ENCODE peak calls at places on chromosomes 7 and 10, in five cellular contexts. One of them, this sample, is unnamed.

GRCh38 chr7:30430300-30430699 is 48.3 kb downstream of the NOD1 start:
- DNase-seq in nucleus accumbens: no peak
- DNase-seq in activated CD4-positive, alpha-beta T cell treated with anti-CD3 and anti-CD28 coated beads, Interleukin-2, amount 10 ng/mL, durations not matched to agents 7 days and 5 days: no peak
- DNase-seq in bronchial epithelial cell: peak
- DNase-seq in naive thymus-derived CD4-positive, alpha-beta T cell: no peak
- DNase-seq in this sample: no peak

GRCh38 chr10:96368971-96369370 is 10.2 kb upstream of the OPALIN start:
- DNase-seq in nucleus accumbens: no peak
- DNase-seq in activated CD4-positive, alpha-beta T cell treated with anti-CD3 and anti-CD28 coated beads, Interleukin-2, amount 10 ng/mL, durations not matched to agents 7 days and 5 days: no peak
- DNase-seq in bronchial epithelial cell: no peak
- DNase-seq in naive thymus-derived CD4-positive, alpha-beta T cell: no peak
- DNase-seq in this sample: no peak

GRCh38 chr10:21720090-21720489 is 186.1 kb downstream of the MLLT10 start:
- DNase-seq in nucleus accumbens: no peak
- DNase-seq in activated CD4-positive, alpha-beta T cell treated with anti-CD3 and anti-CD28 coated beads, Interleukin-2, amount 10 ng/mL, durations not matched to agents 7 days and 5 days: no peak
- DNase-seq in bronchial epithelial cell: no peak
- DNase-seq in naive thymus-derived CD4-positive, alpha-beta T cell: no peak
- DNase-seq in this sample: no peak

GRCh38 chr7:136267822-136268221 is 290.7 kb upstream of the MTPN start:
- DNase-seq in nucleus accumbens: no peak
- DNase-seq in activated CD4-positive, alpha-beta T cell treated with anti-CD3 and anti-CD28 coated beads, Interleukin-2, amount 10 ng/mL, durations not matched to agents 7 days and 5 days: no peak
- DNase-seq in bronchial epithelial cell: no peak
- DNase-seq in naive thymus-derived CD4-positive, alpha-beta T cell: no peak
- DNase-seq in this sample: no peak

GRCh38 chr7:28407643-28408042 is 4.7 kb upstream of the CREB5 start:
- DNase-seq in nucleus accumbens: no peak
- DNase-seq in activated CD4-positive, alpha-beta T cell treated with anti-CD3 and anti-CD28 coated beads, Interleukin-2, amount 10 ng/mL, durations not matched to agents 7 days and 5 days: no peak
- DNase-seq in bronchial epithelial cell: peak
- DNase-seq in naive thymus-derived CD4-positive, alpha-beta T cell: no peak
- DNase-seq in this sample: no peak

GRCh38 chr7:148615085-148615750 is 24.7 kb downstream of the C7orf33 start:
- DNase-seq in nucleus accumbens: no peak
- DNase-seq in activated CD4-positive, alpha-beta T cell treated with anti-CD3 and anti-CD28 coated beads, Interleukin-2, amount 10 ng/mL, durations not matched to agents 7 days and 5 days: no peak
- DNase-seq in bronchial epithelial cell: no peak
- DNase-seq in naive thymus-derived CD4-positive, alpha-beta T cell: no peak
- DNase-seq in this sample: no peak

GRCh38 chr7:23067271-23067670 is 38.3 kb upstream of the KLHL7 start:
- DNase-seq in nucleus accumbens: no peak
- DNase-seq in activated CD4-positive, alpha-beta T cell treated with anti-CD3 and anti-CD28 coated beads, Interleukin-2, amount 10 ng/mL, durations not matched to agents 7 days and 5 days: no peak
- DNase-seq in bronchial epithelial cell: no peak
- DNase-seq in naive thymus-derived CD4-positive, alpha-beta T cell: no peak
- DNase-seq in this sample: no peak

GRCh38 chr10:110364531-110364937 is 59.8 kb upstream of the SMNDC1 start:
- DNase-seq in nucleus accumbens: no peak
- DNase-seq in activated CD4-positive, alpha-beta T cell treated with anti-CD3 and anti-CD28 coated beads, Interleukin-2, amount 10 ng/mL, durations not matched to agents 7 days and 5 days: no peak
- DNase-seq in bronchial epithelial cell: peak
- DNase-seq in naive thymus-derived CD4-positive, alpha-beta T cell: no peak
- DNase-seq in this sample: no peak

GRCh38 chr10:110505130-110505815 is 7.6 kb downstream of the DUSP5 start:
- DNase-seq in nucleus accumbens: no peak
- DNase-seq in activated CD4-positive, alpha-beta T cell treated with anti-CD3 and anti-CD28 coated beads, Interleukin-2, amount 10 ng/mL, durations not matched to agents 7 days and 5 days: no peak
- DNase-seq in bronchial epithelial cell: no peak
- DNase-seq in naive thymus-derived CD4-positive, alpha-beta T cell: no peak
- DNase-seq in this sample: no peak

GRCh38 chr7:47516386-47516785 is 65.5 kb downstream of the TNS3 start:
- DNase-seq in nucleus accumbens: no peak
- DNase-seq in activated CD4-positive, alpha-beta T cell treated with anti-CD3 and anti-CD28 coated beads, Interleukin-2, amount 10 ng/mL, durations not matched to agents 7 days and 5 days: no peak
- DNase-seq in bronchial epithelial cell: no peak
- DNase-seq in naive thymus-derived CD4-positive, alpha-beta T cell: no peak
- DNase-seq in this sample: no peak

GRCh38 chr10:122463466-122464157 is 2.3 kb downstream of the HTRA1 start:
- DNase-seq in nucleus accumbens: no peak
- DNase-seq in activated CD4-positive, alpha-beta T cell treated with anti-CD3 and anti-CD28 coated beads, Interleukin-2, amount 10 ng/mL, durations not matched to agents 7 days and 5 days: no peak
- DNase-seq in bronchial epithelial cell: no peak
- DNase-seq in naive thymus-derived CD4-positive, alpha-beta T cell: no peak
- DNase-seq in this sample: no peak

GRCh38 chr10:22611425-22612111 is 102.8 kb downstream of the PIP4K2A start:
- DNase-seq in nucleus accumbens: no peak
- DNase-seq in activated CD4-positive, alpha-beta T cell treated with anti-CD3 and anti-CD28 coated beads, Interleukin-2, amount 10 ng/mL, durations not matched to agents 7 days and 5 days: peak
- DNase-seq in bronchial epithelial cell: no peak
- DNase-seq in naive thymus-derived CD4-positive, alpha-beta T cell: peak
- DNase-seq in this sample: peak

GRCh38 chr10:35427543-35427942 is 91.2 kb downstream of the CCNY start:
- DNase-seq in nucleus accumbens: no peak
- DNase-seq in activated CD4-positive, alpha-beta T cell treated with anti-CD3 and anti-CD28 coated beads, Interleukin-2, amount 10 ng/mL, durations not matched to agents 7 days and 5 days: no peak
- DNase-seq in bronchial epithelial cell: no peak
- DNase-seq in naive thymus-derived CD4-positive, alpha-beta T cell: no peak
- DNase-seq in this sample: no peak

GRCh38 chr7:129616530-129616929 is 5.0 kb downstream of the NRF1 start:
- DNase-seq in nucleus accumbens: no peak
- DNase-seq in activated CD4-positive, alpha-beta T cell treated with anti-CD3 and anti-CD28 coated beads, Interleukin-2, amount 10 ng/mL, durations not matched to agents 7 days and 5 days: no peak
- DNase-seq in bronchial epithelial cell: no peak
- DNase-seq in naive thymus-derived CD4-positive, alpha-beta T cell: no peak
- DNase-seq in this sample: no peak

GRCh38 chr7:589781-590575 is 70.3 kb upstream of the PDGFA start:
- DNase-seq in nucleus accumbens: no peak
- DNase-seq in activated CD4-positive, alpha-beta T cell treated with anti-CD3 and anti-CD28 coated beads, Interleukin-2, amount 10 ng/mL, durations not matched to agents 7 days and 5 days: no peak
- DNase-seq in bronchial epithelial cell: no peak
- DNase-seq in naive thymus-derived CD4-positive, alpha-beta T cell: no peak
- DNase-seq in this sample: no peak

GRCh38 chr10:128875955-128876354 is 591.1 kb upstream of the MGMT start:
- DNase-seq in nucleus accumbens: no peak
- DNase-seq in activated CD4-positive, alpha-beta T cell treated with anti-CD3 and anti-CD28 coated beads, Interleukin-2, amount 10 ng/mL, durations not matched to agents 7 days and 5 days: no peak
- DNase-seq in bronchial epithelial cell: no peak
- DNase-seq in naive thymus-derived CD4-positive, alpha-beta T cell: no peak
- DNase-seq in this sample: no peak

GRCh38 chr10:16597656-16598055 is 76.0 kb upstream of the C1QL3 start:
- DNase-seq in nucleus accumbens: no peak
- DNase-seq in activated CD4-positive, alpha-beta T cell treated with anti-CD3 and anti-CD28 coated beads, Interleukin-2, amount 10 ng/mL, durations not matched to agents 7 days and 5 days: no peak
- DNase-seq in bronchial epithelial cell: no peak
- DNase-seq in naive thymus-derived CD4-positive, alpha-beta T cell: no peak
- DNase-seq in this sample: no peak

GRCh38 chr7:71752171-71752935 is 620.4 kb downstream of the GALNT17 start:
- DNase-seq in nucleus accumbens: no peak
- DNase-seq in activated CD4-positive, alpha-beta T cell treated with anti-CD3 and anti-CD28 coated beads, Interleukin-2, amount 10 ng/mL, durations not matched to agents 7 days and 5 days: peak
- DNase-seq in bronchial epithelial cell: no peak
- DNase-seq in naive thymus-derived CD4-positive, alpha-beta T cell: no peak
- DNase-seq in this sample: peak

GRCh38 chr10:70651661-70652060 is 20.6 kb upstream of the ADAMTS14 start:
- DNase-seq in nucleus accumbens: no peak
- DNase-seq in activated CD4-positive, alpha-beta T cell treated with anti-CD3 and anti-CD28 coated beads, Interleukin-2, amount 10 ng/mL, durations not matched to agents 7 days and 5 days: no peak
- DNase-seq in bronchial epithelial cell: peak
- DNase-seq in naive thymus-derived CD4-positive, alpha-beta T cell: no peak
- DNase-seq in this sample: no peak

GRCh38 chr7:150983893-150984368 is 5.8 kb upstream of the KCNH2 start:
- DNase-seq in nucleus accumbens: no peak
- DNase-seq in activated CD4-positive, alpha-beta T cell treated with anti-CD3 and anti-CD28 coated beads, Interleukin-2, amount 10 ng/mL, durations not matched to agents 7 days and 5 days: peak
- DNase-seq in bronchial epithelial cell: peak
- DNase-seq in naive thymus-derived CD4-positive, alpha-beta T cell: peak
- DNase-seq in this sample: peak

GRCh38 chr7:8765374-8765773 is 332.0 kb downstream of the NXPH1 start:
- DNase-seq in nucleus accumbens: no peak
- DNase-seq in activated CD4-positive, alpha-beta T cell treated with anti-CD3 and anti-CD28 coated beads, Interleukin-2, amount 10 ng/mL, durations not matched to agents 7 days and 5 days: no peak
- DNase-seq in bronchial epithelial cell: no peak
- DNase-seq in naive thymus-derived CD4-positive, alpha-beta T cell: no peak
- DNase-seq in this sample: no peak

GRCh38 chr10:73553316-73553715 is 37.8 kb downstream of the USP54 start:
- DNase-seq in nucleus accumbens: peak
- DNase-seq in activated CD4-positive, alpha-beta T cell treated with anti-CD3 and anti-CD28 coated beads, Interleukin-2, amount 10 ng/mL, durations not matched to agents 7 days and 5 days: no peak
- DNase-seq in bronchial epithelial cell: no peak
- DNase-seq in naive thymus-derived CD4-positive, alpha-beta T cell: no peak
- DNase-seq in this sample: no peak

GRCh38 chr10:11631890-11632587 is 20.6 kb upstream of the USP6NL start:
- DNase-seq in nucleus accumbens: no peak
- DNase-seq in activated CD4-positive, alpha-beta T cell treated with anti-CD3 and anti-CD28 coated beads, Interleukin-2, amount 10 ng/mL, durations not matched to agents 7 days and 5 days: peak
- DNase-seq in bronchial epithelial cell: no peak
- DNase-seq in naive thymus-derived CD4-positive, alpha-beta T cell: peak
- DNase-seq in this sample: peak

GRCh38 chr10:28180654-28181053 is 122.2 kb downstream of the MPP7 start:
- DNase-seq in nucleus accumbens: no peak
- DNase-seq in activated CD4-positive, alpha-beta T cell treated with anti-CD3 and anti-CD28 coated beads, Interleukin-2, amount 10 ng/mL, durations not matched to agents 7 days and 5 days: no peak
- DNase-seq in bronchial epithelial cell: peak
- DNase-seq in naive thymus-derived CD4-positive, alpha-beta T cell: no peak
- DNase-seq in this sample: no peak

GRCh38 chr7:151342811-151343210 is 1.2 kb downstream of the NUB1 start:
- DNase-seq in nucleus accumbens: no peak
- DNase-seq in activated CD4-positive, alpha-beta T cell treated with anti-CD3 and anti-CD28 coated beads, Interleukin-2, amount 10 ng/mL, durations not matched to agents 7 days and 5 days: no peak
- DNase-seq in bronchial epithelial cell: no peak
- DNase-seq in naive thymus-derived CD4-positive, alpha-beta T cell: no peak
- DNase-seq in this sample: no peak

GRCh38 chr7:131254211-131254610 is 73.5 kb upstream of the MKLN1 start:
- DNase-seq in nucleus accumbens: no peak
- DNase-seq in activated CD4-positive, alpha-beta T cell treated with anti-CD3 and anti-CD28 coated beads, Interleukin-2, amount 10 ng/mL, durations not matched to agents 7 days and 5 days: no peak
- DNase-seq in bronchial epithelial cell: peak
- DNase-seq in naive thymus-derived CD4-positive, alpha-beta T cell: no peak
- DNase-seq in this sample: no peak

GRCh38 chr7:55173671-55174070 is 154.9 kb downstream of the EGFR start:
- DNase-seq in nucleus accumbens: no peak
- DNase-seq in activated CD4-positive, alpha-beta T cell treated with anti-CD3 and anti-CD28 coated beads, Interleukin-2, amount 10 ng/mL, durations not matched to agents 7 days and 5 days: no peak
- DNase-seq in bronchial epithelial cell: no peak
- DNase-seq in naive thymus-derived CD4-positive, alpha-beta T cell: no peak
- DNase-seq in this sample: no peak

GRCh38 chr10:115844592-115844991 is 428.4 kb downstream of the GFRA1 start:
- DNase-seq in nucleus accumbens: no peak
- DNase-seq in activated CD4-positive, alpha-beta T cell treated with anti-CD3 and anti-CD28 coated beads, Interleukin-2, amount 10 ng/mL, durations not matched to agents 7 days and 5 days: no peak
- DNase-seq in bronchial epithelial cell: no peak
- DNase-seq in naive thymus-derived CD4-positive, alpha-beta T cell: no peak
- DNase-seq in this sample: no peak

GRCh38 chr10:49620841-49621378 is 7.1 kb downstream of the CHAT start:
- DNase-seq in nucleus accumbens: no peak
- DNase-seq in activated CD4-positive, alpha-beta T cell treated with anti-CD3 and anti-CD28 coated beads, Interleukin-2, amount 10 ng/mL, durations not matched to agents 7 days and 5 days: no peak
- DNase-seq in bronchial epithelial cell: no peak
- DNase-seq in naive thymus-derived CD4-positive, alpha-beta T cell: no peak
- DNase-seq in this sample: no peak

GRCh38 chr7:152137476-152138025 is 112.1 kb downstream of the GALNT11 start:
- DNase-seq in nucleus accumbens: no peak
- DNase-seq in activated CD4-positive, alpha-beta T cell treated with anti-CD3 and anti-CD28 coated beads, Interleukin-2, amount 10 ng/mL, durations not matched to agents 7 days and 5 days: no peak
- DNase-seq in bronchial epithelial cell: no peak
- DNase-seq in naive thymus-derived CD4-positive, alpha-beta T cell: no peak
- DNase-seq in this sample: no peak

GRCh38 chr10:22723343-22723779 is 9.0 kb upstream of the PIP4K2A start:
- DNase-seq in nucleus accumbens: no peak
- DNase-seq in activated CD4-positive, alpha-beta T cell treated with anti-CD3 and anti-CD28 coated beads, Interleukin-2, amount 10 ng/mL, durations not matched to agents 7 days and 5 days: no peak
- DNase-seq in bronchial epithelial cell: no peak
- DNase-seq in naive thymus-derived CD4-positive, alpha-beta T cell: no peak
- DNase-seq in this sample: no peak

GRCh38 chr7:3914385-3914784 is 613.3 kb downstream of the SDK1 start:
- DNase-seq in nucleus accumbens: no peak
- DNase-seq in activated CD4-positive, alpha-beta T cell treated with anti-CD3 and anti-CD28 coated beads, Interleukin-2, amount 10 ng/mL, durations not matched to agents 7 days and 5 days: no peak
- DNase-seq in bronchial epithelial cell: peak
- DNase-seq in naive thymus-derived CD4-positive, alpha-beta T cell: no peak
- DNase-seq in this sample: no peak

GRCh38 chr10:89392974-89393373 is 551 bp downstream of the IFIT1 start:
- DNase-seq in nucleus accumbens: no peak
- DNase-seq in activated CD4-positive, alpha-beta T cell treated with anti-CD3 and anti-CD28 coated beads, Interleukin-2, amount 10 ng/mL, durations not matched to agents 7 days and 5 days: peak
- DNase-seq in bronchial epithelial cell: peak
- DNase-seq in naive thymus-derived CD4-positive, alpha-beta T cell: no peak
- DNase-seq in this sample: peak

GRCh38 chr10:116756277-116756676 is 13.9 kb upstream of the HSPA12A start:
- DNase-seq in nucleus accumbens: peak
- DNase-seq in activated CD4-positive, alpha-beta T cell treated with anti-CD3 and anti-CD28 coated beads, Interleukin-2, amount 10 ng/mL, durations not matched to agents 7 days and 5 days: no peak
- DNase-seq in bronchial epithelial cell: no peak
- DNase-seq in naive thymus-derived CD4-positive, alpha-beta T cell: no peak
- DNase-seq in this sample: no peak

GRCh38 chr10:132382231-132382922 is 14.6 kb upstream of the PWWP2B start:
- DNase-seq in nucleus accumbens: no peak
- DNase-seq in activated CD4-positive, alpha-beta T cell treated with anti-CD3 and anti-CD28 coated beads, Interleukin-2, amount 10 ng/mL, durations not matched to agents 7 days and 5 days: no peak
- DNase-seq in bronchial epithelial cell: peak
- DNase-seq in naive thymus-derived CD4-positive, alpha-beta T cell: no peak
- DNase-seq in this sample: no peak

GRCh38 chr10:127535802-127536515 is 13.2 kb upstream of the NPS start:
- DNase-seq in nucleus accumbens: no peak
- DNase-seq in activated CD4-positive, alpha-beta T cell treated with anti-CD3 and anti-CD28 coated beads, Interleukin-2, amount 10 ng/mL, durations not matched to agents 7 days and 5 days: no peak
- DNase-seq in bronchial epithelial cell: no peak
- DNase-seq in naive thymus-derived CD4-positive, alpha-beta T cell: no peak
- DNase-seq in this sample: no peak

GRCh38 chr7:2037805-2038635 is 194.7 kb downstream of the MAD1L1 start:
- DNase-seq in nucleus accumbens: no peak
- DNase-seq in activated CD4-positive, alpha-beta T cell treated with anti-CD3 and anti-CD28 coated beads, Interleukin-2, amount 10 ng/mL, durations not matched to agents 7 days and 5 days: peak
- DNase-seq in bronchial epithelial cell: no peak
- DNase-seq in naive thymus-derived CD4-positive, alpha-beta T cell: peak
- DNase-seq in this sample: peak

GRCh38 chr7:23470290-23471089 is at the start of gene IGF2BP3:
- DNase-seq in nucleus accumbens: no peak
- DNase-seq in activated CD4-positive, alpha-beta T cell treated with anti-CD3 and anti-CD28 coated beads, Interleukin-2, amount 10 ng/mL, durations not matched to agents 7 days and 5 days: peak
- DNase-seq in bronchial epithelial cell: peak
- DNase-seq in naive thymus-derived CD4-positive, alpha-beta T cell: no peak
- DNase-seq in this sample: no peak

GRCh38 chr10:44911081-44911540 is at the start of gene TMEM72:
- DNase-seq in nucleus accumbens: no peak
- DNase-seq in activated CD4-positive, alpha-beta T cell treated with anti-CD3 and anti-CD28 coated beads, Interleukin-2, amount 10 ng/mL, durations not matched to agents 7 days and 5 days: no peak
- DNase-seq in bronchial epithelial cell: no peak
- DNase-seq in naive thymus-derived CD4-positive, alpha-beta T cell: no peak
- DNase-seq in this sample: no peak

This sample was measured in immature natural killer cell.